ENCODE peak calls at places on chromosomes 13 and 19, in seven cellular contexts. M is H1, Z is H9, F is IMR-90, K is mesendoderm, Q is mesenchymal stem cell, X is trophoblast cell. E is an unnamed sample.

GRCh38 chr13:37492741-37493514 is 105.6 kb downstream of the POSTN start:
- DNase-seq in M (no peak), Z (no peak), F (peak; percentile 90), K (no peak), Q (peak; percentile 85), X (no peak), E (no peak)

GRCh38 chr13:24670927-24671326 is 9.3 kb upstream of the ATP12A start:
- DNase-seq in M (no peak), Z (peak; percentile 78), F (no peak), K (peak; percentile 93), Q (peak; percentile 52), X (peak; percentile 38), E (peak; percentile 45)

GRCh38 chr19:14147797-14148605 is 11.6 kb upstream of the ASF1B start:
- DNase-seq in M (no peak), Z (peak; percentile 63), F (peak; percentile 57), K (peak; percentile 63), Q (peak; percentile 63), X (peak; percentile 10), E (no peak)

GRCh38 chr19:56144396-56144795 is 3.3 kb downstream of the ZNF444 start:
- DNase-seq in M (no peak), Z (no peak), F (no peak), K (no peak), Q (no peak), X (no peak), E (no peak)

GRCh38 chr13:110876592-110876991 is 38.3 kb downstream of the ANKRD10 start:
- DNase-seq in M (no peak), Z (peak; percentile 71), F (no peak), K (peak; percentile 68), Q (no peak), X (no peak), E (no peak)

GRCh38 chr19:38551450-38551813 is 66.3 kb downstream of the MAP4K1 start:
- DNase-seq in M (no peak), Z (no peak), F (no peak), K (no peak), Q (no peak), X (no peak), E (no peak)

GRCh38 chr13:105410602-105411001 is 1124.9 kb downstream of the EFNB2 start:
- DNase-seq in M (peak; percentile 10), Z (peak; percentile 71), F (peak; percentile 12), K (peak; percentile 67), Q (peak; percentile 9), X (peak; percentile 60), E (peak; percentile 26)

GRCh38 chr19:2629491-2630351 is 72.8 kb downstream of the GNG7 start:
- DNase-seq in M (no peak), Z (no peak), F (no peak), K (no peak), Q (no peak), X (no peak), E (no peak)

GRCh38 chr19:39599116-39599515 is 3.2 kb upstream of the LGALS13 start:
- DNase-seq in M (no peak), Z (no peak), F (peak; percentile 27), K (peak; percentile 54), Q (peak; percentile 18), X (peak; percentile 14), E (peak; percentile 53)

GRCh38 chr13:46613409-46614049 is 60.6 kb downstream of the LRCH1 start:
- DNase-seq in M (no peak), Z (no peak), F (peak; percentile 40), K (peak; percentile 73), Q (peak; percentile 46), X (no peak), E (no peak)

GRCh38 chr13:42985312-42986175 is 6.5 kb downstream of the EPSTI1 start:
- DNase-seq in M (no peak), Z (peak; percentile 32), F (no peak), K (no peak), Q (no peak), X (no peak), E (no peak)

GRCh38 chr13:99805361-99805760 is 166.2 kb downstream of the ZIC5 start:
- DNase-seq in M (no peak), Z (peak; percentile 65), F (no peak), K (peak; percentile 48), Q (no peak), X (no peak), E (peak; percentile 26)

GRCh38 chr13:53158201-53158600 is 129.6 kb downstream of the OLFM4 start:
- DNase-seq in M (no peak), Z (no peak), F (no peak), K (no peak), Q (no peak), X (no peak), E (no peak)

GRCh38 chr19:13022859-13023636 is 27.8 kb downstream of the NFIX start:
- DNase-seq in M (no peak), Z (peak; percentile 64), F (peak; percentile 95), K (peak; percentile 50), Q (peak; percentile 45), X (no peak), E (no peak)

GRCh38 chr13:112994084-112994780 is 25.2 kb downstream of the MCF2L start:
- DNase-seq in M (no peak), Z (no peak), F (no peak), K (no peak), Q (no peak), X (no peak), E (no peak)

DNA sequence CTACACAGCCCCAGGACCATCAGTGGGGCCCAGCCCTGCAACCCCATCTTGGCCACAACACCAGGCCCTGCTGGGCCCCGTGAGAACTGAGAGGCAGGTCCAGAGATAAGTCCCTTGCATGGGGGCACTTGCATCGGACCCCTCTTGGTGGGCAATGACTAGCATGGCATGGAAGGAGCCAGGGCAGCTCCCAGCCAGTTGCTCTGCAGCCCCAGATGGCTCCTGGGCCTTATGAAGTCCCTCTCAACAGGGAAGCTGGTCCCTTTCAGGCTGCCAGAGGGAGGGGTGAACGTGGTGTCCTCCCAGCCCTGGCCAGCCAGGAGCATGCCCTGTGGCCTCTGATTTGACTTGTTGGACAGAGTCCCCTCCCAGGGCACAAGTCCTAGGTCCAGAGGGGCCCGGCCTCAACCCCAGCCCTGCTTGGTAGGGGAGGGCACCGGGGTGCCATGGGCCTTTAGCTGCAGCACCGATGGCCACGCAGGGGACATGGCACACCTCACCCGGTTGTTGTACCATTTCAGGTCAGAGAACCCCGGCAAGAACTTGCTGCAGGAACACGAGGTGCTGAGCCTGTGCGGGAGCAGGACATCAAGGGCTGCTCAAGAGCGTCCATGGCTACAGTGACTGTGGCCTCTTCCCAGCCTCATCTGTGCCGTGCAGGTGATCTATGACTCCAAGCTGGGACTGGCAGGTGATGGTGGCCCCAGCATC is 17.4 kb upstream of the ZNF14 start:
- DNase-seq in M (no peak), Z (no peak), F (no peak), K (no peak), Q (no peak), X (no peak), E (no peak)
- H3K4me2 ChIP-seq in M (no peak overlapping the region), Z (no peak overlapping the region), F (no peak overlapping the region), K (no peak overlapping the region), Q (no peak overlapping the region), X (no peak overlapping the region), E (no peak overlapping the region)

DNA sequence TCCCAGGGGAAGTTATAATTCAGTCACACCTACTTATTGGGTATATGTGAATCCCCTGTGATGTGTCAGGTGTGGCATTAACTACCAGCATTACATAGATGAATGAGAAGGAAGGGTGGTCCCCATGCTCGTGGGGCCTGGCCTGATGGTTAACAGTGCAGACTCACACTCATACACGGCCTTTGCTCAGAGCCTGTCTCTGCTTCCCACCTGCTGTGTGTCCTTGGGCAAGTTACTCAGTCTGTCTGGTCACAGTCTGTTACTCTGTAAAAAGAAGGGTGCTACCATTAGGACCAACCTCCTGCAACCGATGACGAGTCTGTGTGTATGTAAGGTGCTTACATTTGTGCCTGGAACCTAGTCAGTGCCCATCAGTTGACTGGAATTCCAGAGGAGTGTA is 23.8 kb downstream of the SAFB start:
- DNase-seq in M (no peak), Z (no peak), F (no peak), K (no peak), Q (no peak), X (no peak), E (no peak)
- H3K79me1 ChIP-seq in M (peaks cover 5% of the 10 kb centered on the region), Z (peaks cover 7% of the 10 kb centered on the region), F (peaks cover 43% of the 10 kb centered on the region), K (peaks cover 24% of the 10 kb centered on the region), Q (peaks cover 39% of the 10 kb centered on the region), X (no peaks in the 10 kb centered on the region), E (peaks cover 3% of the 10 kb centered on the region)

GRCh38 chr13:106738279-106738678 is 170.3 kb upstream of the ARGLU1 start:
- DNase-seq in M (no peak), Z (no peak), F (no peak), K (no peak), Q (no peak), X (no peak), E (no peak)
- H3K23ac ChIP-seq in M (no peak overlapping the region), Z (no peak overlapping the region), F (no peak overlapping the region), K (no peak overlapping the region), Q (no peak overlapping the region), X (no peak overlapping the region), E (no peak overlapping the region)

DNA sequence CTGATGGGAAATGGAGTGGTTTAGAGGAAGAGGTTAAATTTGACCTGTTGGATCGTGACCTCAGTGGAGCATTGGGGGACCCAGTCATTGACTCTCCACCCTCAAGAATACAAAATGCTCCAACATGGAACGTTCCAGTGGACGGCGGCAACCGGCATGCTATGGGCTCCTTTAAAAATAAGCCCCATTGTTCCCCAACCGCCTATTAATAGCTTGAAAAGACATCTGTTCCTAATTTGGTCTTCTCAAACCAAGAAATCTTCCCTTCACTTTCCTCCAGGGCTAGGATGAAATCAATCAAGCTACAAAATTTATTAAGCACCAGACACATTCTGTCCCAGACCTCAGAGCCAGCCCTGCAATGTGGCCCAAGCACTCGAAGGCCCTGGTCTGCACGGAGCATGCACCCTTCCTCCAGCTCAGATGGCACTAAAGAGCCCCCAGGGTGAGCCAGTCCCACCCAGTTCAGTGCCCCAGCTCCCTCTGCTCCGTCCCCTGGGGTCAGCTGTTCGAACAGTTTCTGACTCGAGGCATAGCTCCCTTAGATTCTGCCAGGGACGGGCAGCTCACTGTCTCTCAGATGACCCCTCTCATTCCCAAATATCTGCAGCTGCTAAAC is 22.5 kb upstream of the VSTM2B start:
- DNase-seq in M (no peak), Z (no peak), F (no peak), K (no peak), Q (no peak), X (no peak), E (no peak)
- H3K4me2 ChIP-seq in M (no peak overlapping the region), Z (no peak overlapping the region), F (no peak overlapping the region), K (no peak overlapping the region), Q (no peak overlapping the region), X (no peak overlapping the region), E (no peak overlapping the region)

DNA sequence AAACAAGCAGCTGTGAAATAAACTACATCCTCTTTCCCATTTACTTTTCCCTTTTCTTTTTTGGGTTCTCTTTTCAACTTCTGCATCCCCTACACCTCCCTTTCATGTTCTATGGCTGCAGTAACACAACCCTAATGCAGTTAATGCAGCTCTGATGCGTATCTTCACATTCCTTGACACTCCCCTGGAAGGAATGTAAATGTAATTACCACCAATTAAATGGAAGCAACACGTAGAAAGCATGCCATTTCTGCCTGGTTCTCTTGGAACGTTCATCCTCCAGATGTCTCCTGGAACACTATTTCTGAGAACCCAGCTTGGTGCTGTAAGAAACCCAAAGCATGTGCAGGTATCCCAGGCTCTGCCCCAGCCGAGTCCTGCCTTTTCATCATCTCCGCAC is 166.8 kb upstream of the FREM2 start:
- DNase-seq in M (no peak), Z (no peak), F (no peak), K (peak; percentile 71), Q (no peak), X (peak; percentile 7), E (no peak)
- H3K79me1 ChIP-seq in M (no peaks in the 10 kb centered on the region), Z (no peaks in the 10 kb centered on the region), F (no peaks in the 10 kb centered on the region), K (no peaks in the 10 kb centered on the region), Q (no peaks in the 10 kb centered on the region), X (no peaks in the 10 kb centered on the region), E (no peaks in the 10 kb centered on the region)

E was measured in neuronal stem cell.